ENCODE peak calls at places on chromosomes 13 and 19, in six cellular contexts. One of them, this sample, is unnamed.

GRCh38 chr19:1401138-1401888 is at the start of gene GAMT:
- DNase-seq in kidney epithelial cell: no peak
- DNase-seq in fibroblast of the aortic adventitia: no peak
- DNase-seq in progenitor cell of endocrine pancreas: peak
- DNase-seq in HCT116: no peak
- DNase-seq in foreskin keratinocyte: no peak
- DNase-seq in this sample: peak

GRCh38 chr19:7928741-7929701 is 3.1 kb upstream of the CTXN1 start:
- DNase-seq in fibroblast of the aortic adventitia: peak
- DNase-seq in kidney epithelial cell: peak
- DNase-seq in foreskin keratinocyte: peak
- DNase-seq in HCT116: no peak
- DNase-seq in progenitor cell of endocrine pancreas: no peak
- DNase-seq in this sample: peak

GRCh38 chr13:76722782-76723181 is 163.4 kb downstream of the KCTD12 start:
- DNase-seq in HCT116: no peak
- DNase-seq in progenitor cell of endocrine pancreas: no peak
- DNase-seq in kidney epithelial cell: no peak
- DNase-seq in fibroblast of the aortic adventitia: no peak
- DNase-seq in foreskin keratinocyte: no peak
- DNase-seq in this sample: no peak

GRCh38 chr13:41785402-41786142 is 175.3 kb downstream of the VWA8 start:
- DNase-seq in progenitor cell of endocrine pancreas: no peak
- DNase-seq in HCT116: no peak
- DNase-seq in fibroblast of the aortic adventitia: no peak
- DNase-seq in kidney epithelial cell: no peak
- DNase-seq in foreskin keratinocyte: no peak
- DNase-seq in this sample: no peak

GRCh38 chr19:55024111-55024510 is 14.0 kb downstream of the GP6 start:
- DNase-seq in kidney epithelial cell: no peak
- DNase-seq in HCT116: no peak
- DNase-seq in progenitor cell of endocrine pancreas: no peak
- DNase-seq in fibroblast of the aortic adventitia: no peak
- DNase-seq in foreskin keratinocyte: no peak
- DNase-seq in this sample: no peak

GRCh38 chr13:31905896-31906295 is 125.7 kb upstream of the FRY start:
- DNase-seq in kidney epithelial cell: no peak
- DNase-seq in foreskin keratinocyte: no peak
- DNase-seq in progenitor cell of endocrine pancreas: no peak
- DNase-seq in HCT116: no peak
- DNase-seq in fibroblast of the aortic adventitia: no peak
- DNase-seq in this sample: no peak

GRCh38 chr19:15449620-15450527 is at the start of gene WIZ:
- DNase-seq in fibroblast of the aortic adventitia: peak
- DNase-seq in progenitor cell of endocrine pancreas: peak
- DNase-seq in foreskin keratinocyte: no peak
- DNase-seq in HCT116: no peak
- DNase-seq in kidney epithelial cell: no peak
- DNase-seq in this sample: peak

GRCh38 chr19:18205180-18205915 is 1.5 kb upstream of the RAB3A start:
- DNase-seq in kidney epithelial cell: no peak
- DNase-seq in progenitor cell of endocrine pancreas: no peak
- DNase-seq in fibroblast of the aortic adventitia: peak
- DNase-seq in foreskin keratinocyte: no peak
- DNase-seq in HCT116: no peak
- DNase-seq in this sample: peak

GRCh38 chr13:76009491-76009890 is 373.4 kb downstream of the LMO7 start:
- DNase-seq in progenitor cell of endocrine pancreas: no peak
- DNase-seq in fibroblast of the aortic adventitia: peak
- DNase-seq in kidney epithelial cell: no peak
- DNase-seq in foreskin keratinocyte: no peak
- DNase-seq in HCT116: no peak
- DNase-seq in this sample: no peak

GRCh38 chr19:2325261-2326046 is 2.9 kb downstream of the LSM7 start:
- DNase-seq in foreskin keratinocyte: no peak
- DNase-seq in fibroblast of the aortic adventitia: no peak
- DNase-seq in progenitor cell of endocrine pancreas: no peak
- DNase-seq in HCT116: no peak
- DNase-seq in kidney epithelial cell: no peak
- DNase-seq in this sample: peak

GRCh38 chr19:11145147-11145924 is 10.2 kb downstream of the SPC24 start:
- DNase-seq in foreskin keratinocyte: no peak
- DNase-seq in kidney epithelial cell: no peak
- DNase-seq in progenitor cell of endocrine pancreas: no peak
- DNase-seq in fibroblast of the aortic adventitia: no peak
- DNase-seq in HCT116: no peak
- DNase-seq in this sample: no peak

GRCh38 chr19:11142528-11143171 is 12.9 kb downstream of the SPC24 start:
- DNase-seq in progenitor cell of endocrine pancreas: no peak
- DNase-seq in kidney epithelial cell: peak
- DNase-seq in foreskin keratinocyte: peak
- DNase-seq in HCT116: peak
- DNase-seq in fibroblast of the aortic adventitia: peak
- DNase-seq in this sample: no peak

GRCh38 chr19:11138659-11139526 is 16.7 kb downstream of the SPC24 start:
- DNase-seq in HCT116: no peak
- DNase-seq in foreskin keratinocyte: peak
- DNase-seq in progenitor cell of endocrine pancreas: no peak
- DNase-seq in fibroblast of the aortic adventitia: peak
- DNase-seq in kidney epithelial cell: peak
- DNase-seq in this sample: peak

GRCh38 chr19:11140896-11141295 is 14.7 kb downstream of the SPC24 start:
- DNase-seq in HCT116: no peak
- DNase-seq in kidney epithelial cell: no peak
- DNase-seq in fibroblast of the aortic adventitia: no peak
- DNase-seq in progenitor cell of endocrine pancreas: no peak
- DNase-seq in foreskin keratinocyte: no peak
- DNase-seq in this sample: no peak

DNA sequence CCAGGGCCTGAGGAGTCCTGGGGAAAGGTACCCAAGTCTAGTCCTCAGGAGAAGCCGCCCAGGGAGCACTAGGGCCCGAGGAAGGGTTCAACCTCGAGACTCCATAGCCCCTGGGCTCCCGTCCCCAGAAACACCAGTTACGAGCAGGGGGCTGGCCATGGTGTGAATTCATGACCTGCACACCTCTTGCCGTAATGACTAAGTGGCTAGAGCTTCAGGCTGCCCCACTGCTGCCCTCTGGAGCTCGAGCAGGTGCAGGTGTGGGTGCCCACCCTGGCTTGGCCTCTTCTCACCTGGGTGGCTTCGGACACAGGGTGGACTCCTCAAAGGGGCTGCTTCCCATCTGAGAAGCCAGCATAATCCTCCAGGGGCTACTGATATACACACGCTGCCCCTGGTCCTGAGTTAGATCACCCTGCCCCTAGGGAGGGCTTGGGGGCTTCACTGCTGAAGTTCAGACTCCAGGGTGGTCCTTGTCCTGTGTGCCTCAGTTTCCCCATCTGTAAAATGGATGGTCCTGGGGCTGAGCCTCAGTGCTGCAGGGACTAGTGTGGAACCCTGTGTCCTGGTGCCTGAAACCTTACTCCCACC is 13.6 kb downstream of the SPC24 start:
- DNase-seq in fibroblast of the aortic adventitia: no peak
- DNase-seq in foreskin keratinocyte: no peak
- DNase-seq in kidney epithelial cell: no peak
- DNase-seq in HCT116: no peak
- DNase-seq in progenitor cell of endocrine pancreas: no peak
- DNase-seq in this sample: no peak
- TF ChIP-seq CTCF in fibroblast of the aortic adventitia: no peak
- TF ChIP-seq CTCF in foreskin keratinocyte: no peak
- TF ChIP-seq CTCF in kidney epithelial cell: peak
- TF ChIP-seq CTCF in HCT116: peak
- TF ChIP-seq CTCF in progenitor cell of endocrine pancreas: no peak
- TF ChIP-seq CTCF in this sample: no peak

GRCh38 chr19:52048604-52049493 is at the start of gene ZNF432:
- DNase-seq in HCT116: peak
- DNase-seq in fibroblast of the aortic adventitia: peak
- DNase-seq in progenitor cell of endocrine pancreas: peak
- DNase-seq in kidney epithelial cell: peak
- DNase-seq in foreskin keratinocyte: peak
- DNase-seq in this sample: peak
- TF ChIP-seq CTCF in HCT116: no peak
- TF ChIP-seq CTCF in fibroblast of the aortic adventitia: no peak
- TF ChIP-seq CTCF in progenitor cell of endocrine pancreas: no peak
- TF ChIP-seq CTCF in kidney epithelial cell: no peak
- TF ChIP-seq CTCF in foreskin keratinocyte: no peak
- TF ChIP-seq CTCF in this sample: no peak

GRCh38 chr13:90592943-90593342 is 754.5 kb upstream of the MIR17HG start:
- DNase-seq in progenitor cell of endocrine pancreas: no peak
- DNase-seq in fibroblast of the aortic adventitia: no peak
- DNase-seq in HCT116: no peak
- DNase-seq in kidney epithelial cell: no peak
- DNase-seq in foreskin keratinocyte: no peak
- DNase-seq in this sample: no peak

GRCh38 chr13:90591927-90592268 is 755.6 kb upstream of the MIR17HG start:
- DNase-seq in HCT116: no peak
- DNase-seq in progenitor cell of endocrine pancreas: no peak
- DNase-seq in fibroblast of the aortic adventitia: no peak
- DNase-seq in kidney epithelial cell: no peak
- DNase-seq in foreskin keratinocyte: peak
- DNase-seq in this sample: no peak

GRCh38 chr13:90594694-90595093 is 752.8 kb upstream of the MIR17HG start:
- DNase-seq in foreskin keratinocyte: peak
- DNase-seq in fibroblast of the aortic adventitia: peak
- DNase-seq in kidney epithelial cell: peak
- DNase-seq in progenitor cell of endocrine pancreas: no peak
- DNase-seq in HCT116: no peak
- DNase-seq in this sample: no peak

DNA sequence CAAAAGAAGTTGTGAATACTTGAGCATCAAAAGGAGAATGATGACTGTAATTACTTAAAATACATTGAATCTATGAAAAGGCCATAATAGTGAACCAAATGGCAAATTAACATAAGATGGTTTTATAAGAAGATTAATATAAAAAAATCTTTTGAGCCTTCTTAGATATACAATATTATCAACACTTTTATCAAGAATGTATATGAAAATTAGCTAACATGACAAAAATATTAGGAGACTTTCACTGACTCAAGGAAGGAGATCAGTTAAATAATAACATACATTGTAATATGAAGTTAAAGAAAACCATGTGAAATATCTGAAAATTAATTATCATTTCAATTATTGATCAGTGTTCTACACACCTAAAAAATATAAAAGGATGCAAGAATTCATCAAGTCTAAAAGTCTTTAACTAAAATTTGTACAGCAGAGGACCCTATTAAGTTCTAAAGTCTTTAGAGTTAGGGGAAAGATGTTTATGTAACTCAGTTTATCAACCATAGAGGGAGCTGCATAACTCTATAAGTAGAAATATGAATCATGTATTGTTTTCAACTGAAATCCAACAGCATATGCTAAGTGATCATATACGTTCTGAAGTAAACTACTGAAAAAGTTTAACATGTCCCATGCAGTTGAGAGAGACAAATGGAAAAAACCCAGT is 756.1 kb upstream of the MIR17HG start:
- DNase-seq in HCT116: no peak
- DNase-seq in progenitor cell of endocrine pancreas: no peak
- DNase-seq in kidney epithelial cell: no peak
- DNase-seq in fibroblast of the aortic adventitia: peak
- DNase-seq in foreskin keratinocyte: peak
- DNase-seq in this sample: no peak
- TF ChIP-seq CTCF in HCT116: no peak
- TF ChIP-seq CTCF in progenitor cell of endocrine pancreas: no peak
- TF ChIP-seq CTCF in kidney epithelial cell: no peak
- TF ChIP-seq CTCF in fibroblast of the aortic adventitia: no peak
- TF ChIP-seq CTCF in foreskin keratinocyte: peak
- TF ChIP-seq CTCF in this sample: no peak

DNA sequence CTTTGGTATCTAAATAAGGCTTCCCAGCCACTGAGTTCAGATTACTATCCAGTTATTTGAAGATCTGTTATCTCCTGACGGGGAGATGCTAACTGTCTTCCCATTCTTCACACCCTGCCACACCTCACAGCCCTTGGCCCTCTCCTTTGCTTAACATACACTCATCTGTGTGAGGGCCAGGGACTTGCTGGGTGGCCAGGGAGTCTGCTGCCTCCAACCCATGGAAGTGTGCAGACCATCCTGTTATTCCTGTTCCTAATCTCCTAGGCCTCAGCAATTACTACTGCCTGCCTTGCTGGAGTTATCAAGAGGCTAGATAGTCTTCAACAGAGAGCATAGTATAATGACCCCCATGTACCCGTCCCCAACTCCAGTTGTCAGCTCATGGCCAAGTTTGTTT is 36.2 kb upstream of the GTF3A start:
- DNase-seq in fibroblast of the aortic adventitia: no peak
- DNase-seq in HCT116: no peak
- DNase-seq in progenitor cell of endocrine pancreas: no peak
- DNase-seq in kidney epithelial cell: no peak
- DNase-seq in foreskin keratinocyte: no peak
- DNase-seq in this sample: no peak
- TF ChIP-seq CTCF in fibroblast of the aortic adventitia: no peak
- TF ChIP-seq CTCF in HCT116: no peak
- TF ChIP-seq CTCF in progenitor cell of endocrine pancreas: no peak
- TF ChIP-seq CTCF in kidney epithelial cell: no peak
- TF ChIP-seq CTCF in foreskin keratinocyte: no peak
- TF ChIP-seq CTCF in this sample: no peak

DNA sequence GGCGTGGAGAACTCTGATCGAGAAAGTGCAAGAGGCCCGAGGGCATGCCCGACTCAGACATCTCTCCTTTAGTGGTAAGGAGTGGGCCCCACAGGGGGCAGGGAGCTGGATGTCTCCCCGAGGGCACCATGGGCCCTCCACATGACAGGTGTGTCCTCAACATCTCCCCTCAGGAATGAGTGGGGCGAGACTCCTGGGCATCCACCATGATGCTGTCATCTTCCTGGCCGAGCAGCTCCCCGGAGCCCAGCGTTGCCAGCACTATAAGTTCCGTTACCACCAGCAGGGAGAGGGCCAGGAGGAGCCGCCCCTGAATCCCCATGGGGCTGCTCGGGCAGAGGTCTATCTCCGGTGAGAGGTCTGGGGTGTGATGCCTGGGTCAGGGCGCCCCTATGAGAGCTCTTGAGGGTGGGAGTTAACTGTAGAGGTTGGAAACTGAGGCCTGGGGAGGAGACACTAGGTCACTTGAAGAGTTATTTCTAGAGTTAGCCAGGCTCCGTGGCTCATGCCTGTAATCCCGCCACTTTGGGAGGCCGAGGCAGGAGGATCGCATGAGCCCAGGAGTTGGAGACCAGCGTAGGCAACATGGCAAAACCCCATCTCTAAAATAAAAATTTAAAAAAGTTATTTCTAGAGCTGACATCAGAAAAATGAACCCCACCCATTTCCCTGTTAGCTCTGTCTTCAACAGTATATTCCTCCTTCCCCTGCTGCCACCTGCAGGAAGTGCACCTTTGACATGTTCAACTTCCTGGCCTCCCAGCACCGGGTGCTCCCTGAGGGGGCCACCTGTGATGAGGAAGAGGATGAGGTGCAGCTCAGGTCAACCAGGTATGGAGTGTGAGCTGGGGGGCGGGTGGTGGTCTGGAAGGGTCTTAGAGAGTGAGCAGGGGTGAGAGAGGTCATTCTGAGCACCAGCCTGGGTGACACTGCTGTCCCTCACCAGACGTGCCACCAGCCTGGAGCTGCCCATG is 5.1 kb downstream of the IGFLR1 start:
- DNase-seq in foreskin keratinocyte: no peak
- DNase-seq in HCT116: no peak
- DNase-seq in fibroblast of the aortic adventitia: no peak
- DNase-seq in progenitor cell of endocrine pancreas: no peak
- DNase-seq in kidney epithelial cell: no peak
- DNase-seq in this sample: no peak
- TF ChIP-seq CTCF in foreskin keratinocyte: peak
- TF ChIP-seq CTCF in HCT116: peak
- TF ChIP-seq CTCF in fibroblast of the aortic adventitia: peak
- TF ChIP-seq CTCF in progenitor cell of endocrine pancreas: peak
- TF ChIP-seq CTCF in kidney epithelial cell: peak
- TF ChIP-seq CTCF in this sample: no peak

GRCh38 chr13:49300716-49301589 is 53.2 kb downstream of the CDADC1 start:
- DNase-seq in HCT116: peak
- DNase-seq in progenitor cell of endocrine pancreas: peak
- DNase-seq in foreskin keratinocyte: peak
- DNase-seq in fibroblast of the aortic adventitia: peak
- DNase-seq in kidney epithelial cell: peak
- DNase-seq in this sample: no peak
- TF ChIP-seq CTCF in HCT116: peak
- TF ChIP-seq CTCF in progenitor cell of endocrine pancreas: peak
- TF ChIP-seq CTCF in foreskin keratinocyte: peak
- TF ChIP-seq CTCF in fibroblast of the aortic adventitia: peak
- TF ChIP-seq CTCF in kidney epithelial cell: peak
- TF ChIP-seq CTCF in this sample: peak

This sample was measured in glutamatergic neuron.